ENCODE peak calls at places on chromosomes 3 and 15, in eight cellular contexts. K is globus pallidus; P is substantia nigra; L is cardiac muscle cell; S is fibroblast of lung; A is HEK293T; C is AG08396; F is stimulated activated CD8-positive, alpha-beta memory T cell treated with anti-CD3 and anti-CD28 coated beads, Interleukin-2, amount 100 ng/mL, for 48 hours. T is an unnamed sample.

GRCh38 chr15:73821181-73821580 is 52.2 kb upstream of the TBC1D21 start:
- DNase-seq in K (no peak), P (no peak), L (no peak), S (no peak), A (no peak), C (no peak), F (no peak), T (no peak)

GRCh38 chr3:54376941-54377578 is 254.7 kb downstream of the CACNA2D3 start:
- DNase-seq in K (no peak), P (no peak), L (peak), S (no peak), A (no peak), C (no peak), F (no peak), T (no peak)

GRCh38 chr15:70048578-70048977 is 49.1 kb downstream of the TLE3 start:
- DNase-seq in K (no peak), P (no peak), L (no peak), S (no peak), A (no peak), C (no peak), F (no peak), T (no peak)

GRCh38 chr3:66816110-66816761 is 181.9 kb upstream of the KBTBD8 start:
- DNase-seq in K (peak), P (no peak), L (peak), S (peak), A (peak), C (peak), F (no peak), T (no peak)

GRCh38 chr3:71310595-71311319 is 272.8 kb downstream of the FOXP1 start:
- DNase-seq in K (peak), P (peak), L (peak), S (peak), A (no peak), C (peak), F (no peak), T (peak)

GRCh38 chr15:66542896-66543295 is 22.9 kb downstream of the LCTL start:
- DNase-seq in K (no peak), P (no peak), L (no peak), S (no peak), A (no peak), C (no peak), F (no peak), T (no peak)

GRCh38 chr3:23623841-23624240 is 181.9 kb upstream of the UBE2E1 start:
- DNase-seq in K (no peak), P (no peak), L (peak), S (peak), A (no peak), C (no peak), F (no peak), T (no peak)

GRCh38 chr3:143612541-143612940 is 235.7 kb downstream of the SLC9A9 start:
- DNase-seq in K (no peak), P (no peak), L (no peak), S (no peak), A (no peak), C (no peak), F (no peak), T (no peak)

GRCh38 chr3:183394150-183394549 is 34.3 kb downstream of the MCF2L2 start:
- DNase-seq in K (no peak), P (no peak), L (peak), S (peak), A (no peak), C (no peak), F (no peak), T (peak)

GRCh38 chr3:47612178-47612577 is 33.5 kb upstream of the CSPG5 start:
- DNase-seq in K (peak), P (no peak), L (peak), S (peak), A (no peak), C (peak), F (no peak), T (no peak)

GRCh38 chr15:79987569-79987955 is 16.6 kb upstream of the BCL2A1 start:
- DNase-seq in K (no peak), P (no peak), L (no peak), S (no peak), A (no peak), C (no peak), F (no peak), T (no peak)

GRCh38 chr15:63510548-63510940 is 6.2 kb downstream of the USP3 start:
- DNase-seq in K (no peak), P (no peak), L (no peak), S (no peak), A (no peak), C (no peak), F (no peak), T (no peak)

GRCh38 chr15:77505556-77505955 is 84.9 kb downstream of the HMG20A start:
- DNase-seq in K (no peak), P (no peak), L (no peak), S (no peak), A (no peak), C (no peak), F (no peak), T (no peak)

GRCh38 chr3:47019201-47019600 is 39.7 kb downstream of the NBEAL2 start:
- DNase-seq in K (no peak), P (no peak), L (no peak), S (no peak), A (no peak), C (no peak), F (no peak), T (no peak)

GRCh38 chr15:88543065-88543776 is 3.3 kb downstream of the DET1 start:
- DNase-seq in K (no peak), P (no peak), L (peak), S (no peak), A (no peak), C (no peak), F (no peak), T (no peak)

GRCh38 chr3:43632269-43632733 is 10.5 kb upstream of the ANO10 start:
- DNase-seq in K (no peak), P (no peak), L (peak), S (peak), A (no peak), C (peak), F (no peak), T (no peak)

GRCh38 chr3:138284079-138284478 is 45.6 kb downstream of the NME9 start:
- DNase-seq in K (no peak), P (no peak), L (no peak), S (no peak), A (no peak), C (no peak), F (no peak), T (no peak)

GRCh38 chr3:40765884-40766283 is 241.1 kb downstream of the ZNF621 start:
- DNase-seq in K (no peak), P (no peak), L (peak), S (no peak), A (no peak), C (no peak), F (no peak), T (no peak)

GRCh38 chr3:143970773-143971366 is 753 bp upstream of the DIPK2A start:
- DNase-seq in K (peak), P (peak), L (no peak), S (peak), A (peak), C (peak), F (peak), T (peak)

GRCh38 chr3:134527037-134527436 is 41.2 kb downstream of the CEP63 start:
- DNase-seq in K (no peak), P (no peak), L (peak), S (no peak), A (peak), C (peak), F (no peak), T (peak)

GRCh38 chr3:124044961-124045360 is 53.0 kb upstream of the ROPN1 start:
- DNase-seq in K (no peak), P (no peak), L (no peak), S (no peak), A (no peak), C (no peak), F (no peak), T (no peak)

T was measured in BE2C.